ENCODE peak calls at places on chromosomes 2 and 18, in ten cellular contexts. B, I, A, Z, H, R, D, P, C and F are unnamed samples.

GRCh38 chr2:29786361-29786760 is 135.0 kb downstream of the ALK start:
- DNase-seq in I (no peak), P (no peak), A (no peak), Z (peak), D (no peak), H (no peak), C (no peak), R (no peak), B (peak), F (no peak)

GRCh38 chr2:220224711-220225519 is 597.5 kb downstream of the SLC4A3 start:
- DNase-seq in Z (no peak), R (no peak), A (no peak), C (no peak), B (peak), P (no peak), D (peak), I (no peak), H (peak), F (no peak)

GRCh38 chr18:55199291-55199963 is 240.2 kb upstream of the CCDC68 start:
- DNase-seq in C (no peak), P (no peak), B (no peak), D (no peak), Z (no peak), I (no peak), R (no peak), A (no peak), H (no peak), F (no peak)

GRCh38 chr2:35548171-35548570 is 807.4 kb upstream of the CRIM1 start:
- DNase-seq in C (no peak), R (no peak), A (no peak), P (no peak), H (no peak), D (no peak), B (no peak), Z (peak), I (peak), F (no peak)

GRCh38 chr2:102046135-102046901 is 54.6 kb downstream of the IL1R2 start:
- DNase-seq in A (no peak), H (no peak), Z (no peak), D (no peak), P (no peak), B (no peak), C (no peak), R (no peak), I (peak), F (no peak)

GRCh38 chr2:163641986-163642385 is 93.8 kb downstream of the FIGN start:
- DNase-seq in C (no peak), H (no peak), D (no peak), A (peak), Z (no peak), P (no peak), R (no peak), I (peak), B (no peak), F (no peak)

GRCh38 chr18:58195278-58195721 is 151.3 kb downstream of the NEDD4L start:
- DNase-seq in A (peak), I (no peak), D (no peak), Z (peak), H (no peak), C (peak), P (no peak), R (no peak), B (no peak), F (no peak)

GRCh38 chr2:151669585-151670081 is 64.6 kb downstream of the NEB start:
- DNase-seq in R (no peak), Z (no peak), C (no peak), I (no peak), H (no peak), A (no peak), D (no peak), P (no peak), B (no peak), F (no peak)

DNA sequence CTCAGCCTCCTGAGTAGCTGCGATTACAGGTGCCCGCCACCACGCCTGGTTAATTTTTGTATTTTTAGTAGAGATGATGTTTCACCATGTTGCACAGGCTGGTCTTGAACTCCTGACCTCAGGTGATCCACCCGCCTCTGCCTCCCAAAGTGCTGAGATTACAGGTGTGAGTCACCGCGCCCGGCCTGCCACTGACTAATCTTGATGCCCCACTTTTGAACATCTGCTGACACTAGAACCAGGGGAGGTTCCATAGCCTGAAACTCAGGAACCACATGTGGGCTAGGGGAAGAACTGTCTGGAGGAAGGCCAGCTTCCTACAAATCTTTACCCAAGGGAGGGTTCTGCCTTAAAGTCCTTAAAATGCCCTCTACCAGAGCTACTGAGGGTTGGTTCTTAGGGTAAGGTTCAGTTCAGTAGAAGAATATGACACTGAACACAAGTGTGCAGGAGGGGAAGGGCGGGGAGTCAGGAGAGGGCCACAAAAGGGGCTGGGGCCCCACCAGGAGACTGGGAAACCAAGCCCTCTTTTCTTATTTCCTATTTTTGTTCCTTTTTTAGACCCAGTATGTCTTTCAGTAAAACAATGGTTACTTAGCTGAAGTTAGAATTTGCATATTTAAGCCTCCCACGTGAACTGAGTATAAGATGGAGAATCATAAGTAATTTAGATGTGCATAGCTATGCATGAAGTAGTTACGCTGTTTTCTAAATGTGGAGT is 6.3 kb upstream of the RAB31 start:
- DNase-seq in H (no peak), Z (no peak), P (no peak), B (no peak), I (no peak), D (no peak), C (no peak), R (no peak), A (no peak), F (no peak)
- H3K27ac ChIP-seq in H (no peak), Z (no peak), P (peak), B (no peak), I (no peak), D (no peak), C (peak), R (no peak), A (no peak), F (peak)

GRCh38 chr2:208546860-208547650 is 140.5 kb downstream of the PTH2R start:
- DNase-seq in H (no peak), A (no peak), P (no peak), D (no peak), I (no peak), B (no peak), C (no peak), R (no peak), Z (no peak), F (no peak)

GRCh38 chr2:208546107-208546506 is 139.5 kb downstream of the PTH2R start:
- DNase-seq in A (no peak), I (no peak), C (no peak), D (no peak), H (no peak), R (no peak), Z (no peak), B (no peak), P (no peak), F (no peak)

GRCh38 chr2:208549546-208550158 is 143.1 kb downstream of the PTH2R start:
- DNase-seq in D (no peak), H (no peak), A (no peak), Z (no peak), C (no peak), I (no peak), R (no peak), B (no peak), P (no peak), F (no peak)

GRCh38 chr2:208545398-208546042 is 138.9 kb downstream of the PTH2R start:
- DNase-seq in A (no peak), I (no peak), B (no peak), D (no peak), R (no peak), H (no peak), Z (peak), P (no peak), C (no peak), F (no peak)

DNA sequence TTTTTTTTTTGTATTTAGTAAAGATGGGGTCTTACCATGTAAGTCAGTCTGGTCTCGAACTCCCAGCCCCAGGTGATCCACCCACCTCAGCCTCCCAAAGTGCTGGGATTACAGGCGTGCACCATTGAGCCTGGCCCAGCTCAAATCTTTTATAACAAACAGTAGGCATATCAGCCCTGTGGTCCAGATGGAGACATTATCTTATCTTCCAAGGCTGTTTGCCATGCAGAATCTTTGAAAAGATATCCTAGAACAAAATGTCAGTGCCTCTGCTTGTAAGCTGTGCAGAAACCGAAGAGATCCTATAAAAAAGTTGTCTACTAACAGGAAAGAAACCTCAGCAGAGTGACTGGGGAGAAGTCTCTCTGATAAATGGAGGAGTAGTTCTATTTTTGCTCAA is 142.1 kb downstream of the PTH2R start:
- DNase-seq in Z (no peak), P (no peak), R (no peak), D (no peak), A (no peak), H (no peak), B (no peak), I (no peak), C (no peak), F (no peak)
- H3K27ac ChIP-seq in Z (no peak), P (no peak), R (no peak), D (no peak), A (no peak), H (no peak), B (no peak), I (no peak), C (no peak), F (no peak)

GRCh38 chr18:331231-331771 is 63.5 kb upstream of the THOC1 start:
- DNase-seq in D (peak), B (no peak), Z (no peak), I (peak), C (no peak), R (no peak), H (no peak), A (no peak), P (no peak), F (peak)
- H3K27ac ChIP-seq in D (no peak), B (no peak), Z (peak), I (peak), C (no peak), R (no peak), H (no peak), A (no peak), P (peak), F (peak)

DNA sequence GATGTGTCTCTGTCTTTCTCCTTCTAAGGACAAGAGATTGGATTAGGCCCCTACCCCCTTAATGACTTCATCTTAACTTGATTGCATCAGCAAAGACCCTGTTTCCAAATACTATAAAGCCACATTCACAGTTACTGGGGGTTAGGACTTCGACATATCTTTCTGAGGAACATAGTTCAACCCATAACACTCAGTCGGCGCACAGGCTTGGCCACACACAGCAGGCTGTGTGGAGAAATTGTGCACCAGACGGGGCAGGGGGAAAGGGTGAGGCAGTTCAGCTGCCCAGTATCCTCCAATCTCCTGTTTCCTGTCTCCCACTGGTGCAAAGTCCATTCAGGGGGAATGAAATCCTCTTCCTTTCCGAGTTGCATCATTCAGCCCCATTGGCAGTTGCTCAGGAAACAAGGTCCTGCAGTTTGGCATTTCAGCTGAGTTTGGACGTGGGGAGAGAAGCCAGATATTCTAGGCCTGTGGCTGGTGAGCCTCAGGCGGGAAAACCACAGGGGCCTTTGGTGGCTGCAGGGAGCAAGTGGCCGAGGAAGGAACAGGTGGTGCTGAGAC is 9.4 kb upstream of the RAPGEF4 start:
- DNase-seq in Z (peak), C (no peak), H (no peak), B (peak), P (no peak), D (no peak), I (no peak), R (no peak), A (no peak), F (no peak)
- H3K27ac ChIP-seq in Z (peak), C (no peak), H (no peak), B (peak), P (no peak), D (no peak), I (no peak), R (no peak), A (no peak), F (no peak)

DNA sequence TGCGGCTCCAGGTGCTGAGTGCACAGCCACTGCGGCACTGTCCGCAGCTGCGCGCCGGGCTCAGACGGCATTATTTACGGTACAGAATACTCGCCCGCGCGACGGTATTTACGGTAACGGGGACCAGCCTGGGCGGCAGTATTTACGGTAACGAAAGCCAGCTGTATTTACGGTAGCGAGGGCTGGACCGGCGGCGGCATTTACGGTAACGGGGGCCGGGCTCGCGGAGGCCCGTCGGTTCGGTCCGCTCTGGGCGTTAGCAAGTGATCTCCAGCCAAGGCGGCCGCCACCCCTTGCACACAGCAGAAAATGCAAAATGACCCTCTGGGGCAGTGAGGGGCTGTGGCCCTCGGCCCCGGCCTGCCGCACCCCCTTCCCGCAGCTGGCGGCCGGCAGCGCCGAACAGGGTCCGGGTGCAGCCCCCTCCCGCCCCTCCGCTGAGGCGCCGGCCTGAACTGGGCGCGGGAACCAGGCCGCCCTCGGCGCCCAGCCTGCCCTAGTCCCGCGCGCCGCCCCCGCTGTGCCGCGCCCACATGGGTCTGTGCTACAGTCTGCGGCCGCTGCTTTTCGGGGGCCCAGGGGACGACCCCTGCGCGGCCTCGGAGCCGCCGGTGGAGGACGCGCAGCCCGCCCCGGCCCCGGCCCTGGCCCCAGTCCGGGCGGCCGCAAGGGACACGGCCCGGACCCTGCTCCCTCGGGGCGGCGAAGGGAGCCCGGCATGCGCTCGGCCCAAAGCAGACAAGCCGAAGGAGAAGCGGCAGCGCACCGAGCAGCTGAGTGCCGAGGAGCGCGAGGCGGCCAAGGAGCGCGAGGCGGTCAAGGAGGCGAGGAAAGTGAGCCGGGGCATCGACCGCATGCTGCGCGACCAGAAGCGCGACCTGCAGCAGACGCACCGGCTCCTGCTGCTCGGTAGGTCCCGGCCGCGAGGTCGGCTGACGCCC is at the start of gene GNAL:
- DNase-seq in R (peak), Z (peak), B (peak), I (peak), H (peak), C (peak), P (peak), D (peak), A (no peak), F (peak)
- H3K27ac ChIP-seq in R (peak), Z (no peak), B (peak), I (no peak), H (no peak), C (no peak), P (peak), D (no peak), A (no peak), F (no peak)

GRCh38 chr2:67286981-67287759 is 110.0 kb upstream of the ETAA1 start:
- DNase-seq in D (no peak), C (no peak), P (no peak), H (no peak), B (no peak), A (no peak), I (peak), R (no peak), Z (no peak), F (no peak)

GRCh38 chr2:67289921-67290371 is 107.2 kb upstream of the ETAA1 start:
- DNase-seq in C (no peak), Z (no peak), D (peak), A (no peak), H (no peak), R (no peak), P (no peak), I (peak), B (peak), F (no peak)

GRCh38 chr2:67294218-67294617 is 102.9 kb upstream of the ETAA1 start:
- DNase-seq in H (no peak), Z (no peak), A (no peak), P (no peak), C (no peak), I (no peak), R (no peak), B (no peak), D (no peak), F (no peak)

GRCh38 chr2:67295406-67295805 is 101.7 kb upstream of the ETAA1 start:
- DNase-seq in C (no peak), D (no peak), P (no peak), R (no peak), A (no peak), B (peak), H (no peak), Z (no peak), I (no peak), F (no peak)

DNA sequence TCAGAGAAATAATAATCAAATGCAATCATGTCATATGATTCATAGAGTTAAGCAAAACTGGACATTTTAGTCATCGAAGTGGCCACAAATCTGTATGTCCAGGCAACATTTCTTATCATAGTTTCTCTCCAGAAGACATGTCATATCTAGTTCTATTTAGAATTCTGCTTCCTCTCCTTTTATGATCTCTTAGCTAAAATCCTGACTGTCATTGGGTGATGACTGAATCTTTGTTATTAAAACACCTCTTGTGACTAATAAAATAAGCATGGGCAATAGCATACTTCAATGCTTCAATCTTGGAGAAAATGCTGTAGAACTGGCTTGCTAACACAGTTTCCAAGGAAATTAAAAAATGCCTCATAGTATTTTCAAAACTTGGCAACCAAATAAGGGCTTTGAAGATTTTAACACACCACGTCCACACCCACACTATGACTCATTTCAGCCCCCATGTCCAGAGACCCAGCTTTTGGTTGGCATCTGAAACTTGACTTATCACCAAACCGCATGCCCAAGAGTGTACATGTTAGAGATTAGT is 106.6 kb upstream of the ETAA1 start:
- DNase-seq in D (peak), C (no peak), B (peak), H (no peak), A (no peak), Z (no peak), R (no peak), P (no peak), I (peak), F (no peak)
- H3K27ac ChIP-seq in D (no peak), C (no peak), B (peak), H (no peak), A (no peak), Z (no peak), R (no peak), P (no peak), I (peak), F (no peak)